ENCODE peak calls at places on chromosomes 7 and 10, in eight cellular contexts. One of them, this sample, is unnamed.

GRCh38 chr10:1603181-1603580 is 134.1 kb downstream of the ADARB2 start:
- DNase-seq in stomach: no peak
- DNase-seq in cardiac muscle cell: no peak
- DNase-seq in fibroblast of pulmonary artery: no peak
- DNase-seq in glutamatergic neuron: no peak
- DNase-seq in DND-41: no peak
- DNase-seq in foreskin fibroblast: no peak
- DNase-seq in fibroblast of lung: no peak
- DNase-seq in this sample: no peak

GRCh38 chr10:89475567-89475966 is 59.8 kb downstream of the SLC16A12 start:
- DNase-seq in glutamatergic neuron: no peak
- DNase-seq in cardiac muscle cell: no peak
- DNase-seq in fibroblast of pulmonary artery: no peak
- DNase-seq in DND-41: no peak
- DNase-seq in foreskin fibroblast: no peak
- DNase-seq in stomach: no peak
- DNase-seq in fibroblast of lung: peak; percentile 81
- DNase-seq in this sample: no peak

GRCh38 chr10:50567384-50567783 is 56.4 kb downstream of the SGMS1 start:
- DNase-seq in stomach: peak; percentile 35
- DNase-seq in fibroblast of pulmonary artery: no peak
- DNase-seq in fibroblast of lung: no peak
- DNase-seq in glutamatergic neuron: peak; percentile 32
- DNase-seq in cardiac muscle cell: no peak
- DNase-seq in DND-41: no peak
- DNase-seq in foreskin fibroblast: no peak
- DNase-seq in this sample: no peak

GRCh38 chr10:60394444-60394843 is 4.8 kb upstream of the ANK3 start:
- DNase-seq in cardiac muscle cell: no peak
- DNase-seq in fibroblast of pulmonary artery: no peak
- DNase-seq in foreskin fibroblast: no peak
- DNase-seq in stomach: no peak
- DNase-seq in fibroblast of lung: no peak
- DNase-seq in glutamatergic neuron: peak; percentile 37
- DNase-seq in DND-41: peak; percentile 6
- DNase-seq in this sample: no peak

GRCh38 chr7:157457355-157458253 is 120.8 kb downstream of the DNAJB6 start:
- DNase-seq in glutamatergic neuron: no peak
- DNase-seq in fibroblast of pulmonary artery: no peak
- DNase-seq in stomach: peak; percentile 20
- DNase-seq in fibroblast of lung: no peak
- DNase-seq in foreskin fibroblast: no peak
- DNase-seq in DND-41: no peak
- DNase-seq in cardiac muscle cell: no peak
- DNase-seq in this sample: no peak

GRCh38 chr10:104766341-104766740 is 125.3 kb downstream of the SORCS3 start:
- DNase-seq in glutamatergic neuron: no peak
- DNase-seq in foreskin fibroblast: peak; percentile 1
- DNase-seq in stomach: no peak
- DNase-seq in fibroblast of pulmonary artery: no peak
- DNase-seq in DND-41: no peak
- DNase-seq in cardiac muscle cell: peak; percentile 3
- DNase-seq in fibroblast of lung: no peak
- DNase-seq in this sample: no peak

GRCh38 chr7:36653011-36653670 is 71.2 kb downstream of the AOAH start:
- DNase-seq in foreskin fibroblast: peak; percentile 30
- DNase-seq in DND-41: no peak
- DNase-seq in glutamatergic neuron: no peak
- DNase-seq in cardiac muscle cell: peak; percentile 75
- DNase-seq in fibroblast of lung: peak; percentile 80
- DNase-seq in fibroblast of pulmonary artery: peak; percentile 67
- DNase-seq in stomach: no peak
- DNase-seq in this sample: no peak

GRCh38 chr7:150969483-150969874 is 8.6 kb downstream of the KCNH2 start:
- DNase-seq in foreskin fibroblast: no peak
- DNase-seq in stomach: no peak
- DNase-seq in fibroblast of lung: no peak
- DNase-seq in cardiac muscle cell: no peak
- DNase-seq in DND-41: no peak
- DNase-seq in fibroblast of pulmonary artery: no peak
- DNase-seq in glutamatergic neuron: peak; percentile 23
- DNase-seq in this sample: no peak

GRCh38 chr10:77798940-77799339 is 127.6 kb downstream of the DLG5 start:
- DNase-seq in glutamatergic neuron: no peak
- DNase-seq in fibroblast of pulmonary artery: no peak
- DNase-seq in stomach: no peak
- DNase-seq in foreskin fibroblast: no peak
- DNase-seq in fibroblast of lung: no peak
- DNase-seq in DND-41: no peak
- DNase-seq in cardiac muscle cell: no peak
- DNase-seq in this sample: no peak

GRCh38 chr7:146208484-146208883 is 91.9 kb downstream of the CNTNAP2 start:
- DNase-seq in stomach: no peak
- DNase-seq in fibroblast of lung: no peak
- DNase-seq in cardiac muscle cell: no peak
- DNase-seq in DND-41: no peak
- DNase-seq in foreskin fibroblast: no peak
- DNase-seq in fibroblast of pulmonary artery: no peak
- DNase-seq in glutamatergic neuron: no peak
- DNase-seq in this sample: no peak

GRCh38 chr10:30435068-30435422 is 1.1 kb downstream of the MAP3K8 start:
- DNase-seq in glutamatergic neuron: no peak
- DNase-seq in cardiac muscle cell: peak; percentile 62
- DNase-seq in fibroblast of pulmonary artery: peak; percentile 62
- DNase-seq in DND-41: no peak
- DNase-seq in stomach: peak; percentile 39
- DNase-seq in foreskin fibroblast: no peak
- DNase-seq in fibroblast of lung: peak; percentile 47
- DNase-seq in this sample: peak; percentile 50

GRCh38 chr10:82934429-82934828 is 1059.4 kb downstream of the NRG3 start:
- DNase-seq in DND-41: no peak
- DNase-seq in stomach: no peak
- DNase-seq in fibroblast of lung: no peak
- DNase-seq in foreskin fibroblast: no peak
- DNase-seq in glutamatergic neuron: no peak
- DNase-seq in cardiac muscle cell: peak; percentile 10
- DNase-seq in fibroblast of pulmonary artery: peak; percentile 6
- DNase-seq in this sample: peak; percentile 49

GRCh38 chr10:8404721-8405120 is 350.2 kb downstream of the GATA3 start:
- DNase-seq in foreskin fibroblast: no peak
- DNase-seq in stomach: no peak
- DNase-seq in glutamatergic neuron: no peak
- DNase-seq in DND-41: peak; percentile 69
- DNase-seq in fibroblast of lung: no peak
- DNase-seq in fibroblast of pulmonary artery: no peak
- DNase-seq in cardiac muscle cell: no peak
- DNase-seq in this sample: peak; percentile 66

GRCh38 chr10:26334232-26334931 is 103.8 kb upstream of the APBB1IP start:
- DNase-seq in fibroblast of pulmonary artery: no peak
- DNase-seq in DND-41: no peak
- DNase-seq in stomach: no peak
- DNase-seq in cardiac muscle cell: no peak
- DNase-seq in foreskin fibroblast: no peak
- DNase-seq in fibroblast of lung: no peak
- DNase-seq in glutamatergic neuron: no peak
- DNase-seq in this sample: no peak

GRCh38 chr10:79052311-79053080 is 16.3 kb upstream of the ZMIZ1 start:
- DNase-seq in fibroblast of pulmonary artery: peak; percentile 12
- DNase-seq in fibroblast of lung: no peak
- DNase-seq in glutamatergic neuron: peak; percentile 45
- DNase-seq in cardiac muscle cell: peak; percentile 22
- DNase-seq in DND-41: no peak
- DNase-seq in foreskin fibroblast: no peak
- DNase-seq in stomach: peak; percentile 47
- DNase-seq in this sample: no peak

GRCh38 chr7:44967571-44968446 is 11.0 kb downstream of the MYO1G start:
- DNase-seq in stomach: no peak
- DNase-seq in foreskin fibroblast: no peak
- DNase-seq in cardiac muscle cell: peak; percentile 42
- DNase-seq in DND-41: no peak
- DNase-seq in fibroblast of pulmonary artery: peak; percentile 46
- DNase-seq in fibroblast of lung: peak; percentile 32
- DNase-seq in glutamatergic neuron: no peak
- DNase-seq in this sample: no peak
- TF ChIP-seq CTCF in stomach: no peak
- TF ChIP-seq CTCF in foreskin fibroblast: peak; percentile 9
- TF ChIP-seq CTCF in cardiac muscle cell: peak; percentile 39
- TF ChIP-seq CTCF in DND-41: no peak
- TF ChIP-seq CTCF in fibroblast of pulmonary artery: peak; percentile 30
- TF ChIP-seq CTCF in fibroblast of lung: no peak
- TF ChIP-seq CTCF in glutamatergic neuron: no peak
- TF ChIP-seq CTCF in this sample: no peak

GRCh38 chr7:152030561-152030960 is 5.1 kb downstream of the GALNT11 start:
- DNase-seq in foreskin fibroblast: no peak
- DNase-seq in glutamatergic neuron: no peak
- DNase-seq in cardiac muscle cell: no peak
- DNase-seq in fibroblast of pulmonary artery: no peak
- DNase-seq in DND-41: no peak
- DNase-seq in stomach: no peak
- DNase-seq in fibroblast of lung: no peak
- DNase-seq in this sample: no peak

GRCh38 chr7:152025077-152025936 is at the start of gene GALNT11:
- DNase-seq in cardiac muscle cell: peak; percentile 91
- DNase-seq in glutamatergic neuron: peak; percentile 90
- DNase-seq in DND-41: no peak
- DNase-seq in fibroblast of lung: peak; percentile 82
- DNase-seq in stomach: peak; percentile 91
- DNase-seq in foreskin fibroblast: peak; percentile 86
- DNase-seq in fibroblast of pulmonary artery: peak; percentile 86
- DNase-seq in this sample: peak; percentile 81

DNA sequence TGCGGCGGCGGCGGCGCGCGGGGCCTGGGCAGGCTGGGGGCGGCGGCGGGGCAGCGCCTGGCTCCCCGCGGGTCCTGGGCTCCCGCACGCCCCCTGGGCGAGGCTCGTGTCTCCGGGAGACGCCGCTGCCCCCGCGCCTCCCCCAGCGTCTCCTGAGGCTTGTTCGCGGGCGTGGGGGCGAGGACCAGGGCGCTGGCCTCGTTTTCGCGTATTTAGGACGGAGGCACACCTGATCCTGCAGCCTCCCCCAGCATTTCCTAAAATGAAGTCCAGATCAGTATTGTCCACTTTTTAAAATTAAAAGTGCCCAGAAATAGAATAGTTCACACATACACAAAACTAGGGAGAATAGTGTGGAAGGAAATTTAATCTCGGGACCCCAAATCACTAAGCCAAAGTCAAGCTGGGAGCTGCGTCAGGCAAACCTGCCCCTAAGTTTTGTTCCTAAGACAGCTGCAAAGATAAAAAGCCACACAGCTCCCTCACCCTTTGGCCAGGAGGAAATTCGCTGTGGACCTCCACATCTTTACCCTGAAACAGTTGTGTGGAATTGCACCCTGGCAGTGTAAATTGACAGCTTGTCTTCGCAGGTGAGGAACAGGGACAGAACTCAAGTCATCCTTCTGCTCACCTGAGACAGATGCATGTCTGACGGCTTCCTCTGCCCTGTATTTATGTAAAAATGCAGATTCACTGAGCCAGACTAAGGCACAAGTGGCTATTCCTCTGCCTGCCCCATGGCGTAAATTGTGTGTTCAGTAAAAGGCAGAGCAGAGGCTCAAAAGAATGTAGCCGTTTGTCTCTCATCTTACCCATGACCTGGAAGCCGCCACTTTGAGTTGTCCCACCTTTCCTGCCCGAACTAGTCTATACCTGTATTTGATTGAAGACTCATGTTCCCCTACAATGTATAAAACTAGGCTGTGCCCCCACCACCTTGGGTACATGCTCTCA is 740 bp downstream of the GALNT11 start:
- DNase-seq in fibroblast of pulmonary artery: no peak
- DNase-seq in cardiac muscle cell: no peak
- DNase-seq in fibroblast of lung: peak; percentile 1
- DNase-seq in foreskin fibroblast: no peak
- DNase-seq in stomach: no peak
- DNase-seq in DND-41: no peak
- DNase-seq in glutamatergic neuron: no peak
- DNase-seq in this sample: no peak
- TF ChIP-seq CTCF in fibroblast of pulmonary artery: no peak
- TF ChIP-seq CTCF in cardiac muscle cell: no peak
- TF ChIP-seq CTCF in fibroblast of lung: no peak
- TF ChIP-seq CTCF in foreskin fibroblast: no peak
- TF ChIP-seq CTCF in stomach: no peak
- TF ChIP-seq CTCF in DND-41: no peak
- TF ChIP-seq CTCF in glutamatergic neuron: peak; percentile 15
- TF ChIP-seq CTCF in this sample: no peak

GRCh38 chr7:49638166-49638565 is 135.3 kb upstream of the VWC2 start:
- DNase-seq in cardiac muscle cell: no peak
- DNase-seq in fibroblast of pulmonary artery: no peak
- DNase-seq in glutamatergic neuron: no peak
- DNase-seq in foreskin fibroblast: no peak
- DNase-seq in fibroblast of lung: no peak
- DNase-seq in stomach: no peak
- DNase-seq in DND-41: no peak
- DNase-seq in this sample: peak; percentile 10
- TF ChIP-seq CTCF in cardiac muscle cell: no peak
- TF ChIP-seq CTCF in fibroblast of pulmonary artery: no peak
- TF ChIP-seq CTCF in glutamatergic neuron: peak; percentile 37
- TF ChIP-seq CTCF in foreskin fibroblast: no peak
- TF ChIP-seq CTCF in fibroblast of lung: no peak
- TF ChIP-seq CTCF in stomach: no peak
- TF ChIP-seq CTCF in DND-41: peak; percentile 33
- TF ChIP-seq CTCF in this sample: peak; percentile 3

GRCh38 chr10:43735907-43736306 is 87.2 kb upstream of the ZNF32 start:
- DNase-seq in foreskin fibroblast: peak; percentile 16
- DNase-seq in cardiac muscle cell: no peak
- DNase-seq in stomach: no peak
- DNase-seq in fibroblast of pulmonary artery: no peak
- DNase-seq in fibroblast of lung: peak; percentile 17
- DNase-seq in DND-41: no peak
- DNase-seq in glutamatergic neuron: no peak
- DNase-seq in this sample: no peak

GRCh38 chr10:43731486-43731885 is 82.8 kb upstream of the ZNF32 start:
- DNase-seq in fibroblast of pulmonary artery: no peak
- DNase-seq in fibroblast of lung: no peak
- DNase-seq in stomach: no peak
- DNase-seq in glutamatergic neuron: no peak
- DNase-seq in cardiac muscle cell: no peak
- DNase-seq in DND-41: no peak
- DNase-seq in foreskin fibroblast: no peak
- DNase-seq in this sample: no peak

GRCh38 chr10:43734716-43735115 is 86.0 kb upstream of the ZNF32 start:
- DNase-seq in cardiac muscle cell: no peak
- DNase-seq in DND-41: no peak
- DNase-seq in fibroblast of pulmonary artery: no peak
- DNase-seq in fibroblast of lung: no peak
- DNase-seq in foreskin fibroblast: no peak
- DNase-seq in stomach: no peak
- DNase-seq in glutamatergic neuron: no peak
- DNase-seq in this sample: no peak

GRCh38 chr10:43739171-43739570 is 90.5 kb upstream of the ZNF32 start:
- DNase-seq in glutamatergic neuron: no peak
- DNase-seq in DND-41: no peak
- DNase-seq in fibroblast of lung: no peak
- DNase-seq in foreskin fibroblast: peak; percentile 16
- DNase-seq in stomach: no peak
- DNase-seq in fibroblast of pulmonary artery: no peak
- DNase-seq in cardiac muscle cell: no peak
- DNase-seq in this sample: no peak

DNA sequence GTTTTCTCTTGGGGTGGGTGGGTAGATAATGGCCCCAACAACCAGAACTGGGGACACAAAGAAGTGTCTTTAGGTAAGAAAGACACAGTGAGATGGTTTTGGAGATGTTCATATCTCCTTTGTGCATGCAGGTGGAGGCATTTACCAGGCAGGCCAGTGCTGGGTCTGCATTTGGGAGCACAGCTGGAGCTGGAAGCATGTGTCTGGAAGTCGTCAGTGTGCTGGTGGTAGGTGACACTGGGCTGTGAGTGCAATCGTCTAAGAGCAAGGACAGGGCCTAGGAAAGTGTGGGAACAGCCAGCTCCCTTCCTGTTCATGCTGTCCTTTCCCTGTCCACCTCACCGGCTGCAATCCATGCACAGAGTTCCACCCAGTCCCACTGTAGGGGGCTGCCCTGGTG is 88.3 kb upstream of the ZNF32 start:
- DNase-seq in stomach: no peak
- DNase-seq in foreskin fibroblast: no peak
- DNase-seq in glutamatergic neuron: no peak
- DNase-seq in fibroblast of lung: no peak
- DNase-seq in cardiac muscle cell: no peak
- DNase-seq in DND-41: no peak
- DNase-seq in fibroblast of pulmonary artery: no peak
- DNase-seq in this sample: no peak
- TF ChIP-seq CTCF in stomach: no peak
- TF ChIP-seq CTCF in foreskin fibroblast: no peak
- TF ChIP-seq CTCF in glutamatergic neuron: no peak
- TF ChIP-seq CTCF in fibroblast of lung: no peak
- TF ChIP-seq CTCF in cardiac muscle cell: no peak
- TF ChIP-seq CTCF in DND-41: no peak
- TF ChIP-seq CTCF in fibroblast of pulmonary artery: no peak
- TF ChIP-seq CTCF in this sample: no peak